ENCODE peak calls at places on chromosomes 13 and 19, in six cellular contexts. C, I, U, Q, T and J are unnamed samples.
A peak's percentile ranks its signal among the peaks of the same experiment; 100 is the strongest.

GRCh38 chr19:2428027-2428690 is 773 bp upstream of the TIMM13 start:
- DNase-seq in C (no peak), I (no peak), U (no peak), Q (no peak), T (no peak), J (peak; percentile 33)

GRCh38 chr13:76764429-76764828 is 121.8 kb downstream of the KCTD12 start:
- DNase-seq in C (peak; percentile 37), I (no peak), U (no peak), Q (no peak), T (no peak), J (peak; percentile 2)

GRCh38 chr19:11342429-11342828 is 3.0 kb upstream of the RAB3D start:
- DNase-seq in C (no peak), I (no peak), U (no peak), Q (no peak), T (no peak), J (no peak)

GRCh38 chr13:36543671-36544070 is 111.4 kb downstream of the CCNA1 start:
- DNase-seq in C (no peak), I (peak; percentile 23), U (no peak), Q (no peak), T (no peak), J (no peak)

GRCh38 chr13:74570834-74571233 is 436.6 kb upstream of the KLF12 start:
- DNase-seq in C (no peak), I (no peak), U (no peak), Q (no peak), T (no peak), J (no peak)

GRCh38 chr19:18408053-18408476 is 10.6 kb upstream of the LRRC25 start:
- DNase-seq in C (no peak), I (no peak), U (peak; percentile 81), Q (no peak), T (no peak), J (peak; percentile 39)

GRCh38 chr13:108957369-108958012 is 328.1 kb downstream of the MYO16 start:
- DNase-seq in C (peak; percentile 27), I (no peak), U (no peak), Q (no peak), T (no peak), J (no peak)

GRCh38 chr13:42275098-42275471 is 3.1 kb downstream of the AKAP11 start:
- DNase-seq in C (no peak), I (no peak), U (no peak), Q (no peak), T (no peak), J (no peak)

GRCh38 chr19:29667941-29668340 is 2.7 kb downstream of the PLEKHF1 start:
- DNase-seq in C (no peak), I (no peak), U (no peak), Q (no peak), T (peak; percentile 75), J (no peak)

GRCh38 chr13:53301449-53301848 is 272.8 kb downstream of the OLFM4 start:
- DNase-seq in C (no peak), I (no peak), U (no peak), Q (no peak), T (no peak), J (no peak)